ENCODE peak calls at places on chromosomes 12 and 14, in six cellular contexts. One of them, this sample, is unnamed.

GRCh38 chr14:87687338-87687876 is 305.6 kb downstream of the GALC start:
- DNase-seq in T follicular helper cell: no peak
- DNase-seq in heart right ventricle: no peak
- DNase-seq in nephron progenitor cell: no peak
- DNase-seq in effector CD4-positive, alpha-beta T cell: no peak
- DNase-seq in stimulated activated CD4-positive, alpha-beta T cell treated with anti-CD3 and anti-CD28 coated beads, Interleukin-1b, Interleukin-23, amount 100 ng/mL, for 1 hour: no peak
- DNase-seq in this sample: no peak

GRCh38 chr12:126069549-126070165 is 1004.4 kb downstream of the AACS start:
- DNase-seq in T follicular helper cell: no peak
- DNase-seq in heart right ventricle: no peak
- DNase-seq in nephron progenitor cell: peak; percentile 66
- DNase-seq in effector CD4-positive, alpha-beta T cell: no peak
- DNase-seq in stimulated activated CD4-positive, alpha-beta T cell treated with anti-CD3 and anti-CD28 coated beads, Interleukin-1b, Interleukin-23, amount 100 ng/mL, for 1 hour: peak; percentile 16
- DNase-seq in this sample: no peak

GRCh38 chr12:16955083-16955657 is 349.2 kb upstream of the LMO3 start:
- DNase-seq in T follicular helper cell: no peak
- DNase-seq in heart right ventricle: no peak
- DNase-seq in nephron progenitor cell: no peak
- DNase-seq in effector CD4-positive, alpha-beta T cell: no peak
- DNase-seq in stimulated activated CD4-positive, alpha-beta T cell treated with anti-CD3 and anti-CD28 coated beads, Interleukin-1b, Interleukin-23, amount 100 ng/mL, for 1 hour: no peak
- DNase-seq in this sample: no peak

GRCh38 chr14:103890836-103891666 is 37.2 kb upstream of the TDRD9 start:
- DNase-seq in T follicular helper cell: no peak
- DNase-seq in heart right ventricle: no peak
- DNase-seq in nephron progenitor cell: no peak
- DNase-seq in effector CD4-positive, alpha-beta T cell: no peak
- DNase-seq in stimulated activated CD4-positive, alpha-beta T cell treated with anti-CD3 and anti-CD28 coated beads, Interleukin-1b, Interleukin-23, amount 100 ng/mL, for 1 hour: no peak
- DNase-seq in this sample: no peak

GRCh38 chr14:31083781-31084180 is 57.6 kb upstream of the STRN3 start:
- DNase-seq in T follicular helper cell: no peak
- DNase-seq in heart right ventricle: no peak
- DNase-seq in nephron progenitor cell: no peak
- DNase-seq in effector CD4-positive, alpha-beta T cell: no peak
- DNase-seq in stimulated activated CD4-positive, alpha-beta T cell treated with anti-CD3 and anti-CD28 coated beads, Interleukin-1b, Interleukin-23, amount 100 ng/mL, for 1 hour: no peak
- DNase-seq in this sample: no peak

GRCh38 chr14:76201162-76201561 is 49.4 kb downstream of the GPATCH2L start:
- DNase-seq in T follicular helper cell: no peak
- DNase-seq in heart right ventricle: no peak
- DNase-seq in nephron progenitor cell: no peak
- DNase-seq in effector CD4-positive, alpha-beta T cell: no peak
- DNase-seq in stimulated activated CD4-positive, alpha-beta T cell treated with anti-CD3 and anti-CD28 coated beads, Interleukin-1b, Interleukin-23, amount 100 ng/mL, for 1 hour: no peak
- DNase-seq in this sample: no peak

GRCh38 chr14:21668377-21668776 is 5.2 kb downstream of the OR4E1 start:
- DNase-seq in T follicular helper cell: no peak
- DNase-seq in heart right ventricle: no peak
- DNase-seq in nephron progenitor cell: no peak
- DNase-seq in effector CD4-positive, alpha-beta T cell: no peak
- DNase-seq in stimulated activated CD4-positive, alpha-beta T cell treated with anti-CD3 and anti-CD28 coated beads, Interleukin-1b, Interleukin-23, amount 100 ng/mL, for 1 hour: no peak
- DNase-seq in this sample: no peak

GRCh38 chr14:104803916-104804371 is 3.0 kb downstream of the ZBTB42 start:
- DNase-seq in T follicular helper cell: no peak
- DNase-seq in heart right ventricle: no peak
- DNase-seq in nephron progenitor cell: no peak
- DNase-seq in effector CD4-positive, alpha-beta T cell: no peak
- DNase-seq in stimulated activated CD4-positive, alpha-beta T cell treated with anti-CD3 and anti-CD28 coated beads, Interleukin-1b, Interleukin-23, amount 100 ng/mL, for 1 hour: no peak
- DNase-seq in this sample: no peak

GRCh38 chr12:108174641-108175040 is 45.6 kb downstream of the WSCD2 start:
- DNase-seq in T follicular helper cell: no peak
- DNase-seq in heart right ventricle: no peak
- DNase-seq in nephron progenitor cell: no peak
- DNase-seq in effector CD4-positive, alpha-beta T cell: no peak
- DNase-seq in stimulated activated CD4-positive, alpha-beta T cell treated with anti-CD3 and anti-CD28 coated beads, Interleukin-1b, Interleukin-23, amount 100 ng/mL, for 1 hour: no peak
- DNase-seq in this sample: no peak

GRCh38 chr12:27382126-27382795 is 49.6 kb downstream of the BMAL2 start:
- DNase-seq in T follicular helper cell: no peak
- DNase-seq in heart right ventricle: no peak
- DNase-seq in nephron progenitor cell: no peak
- DNase-seq in effector CD4-positive, alpha-beta T cell: no peak
- DNase-seq in stimulated activated CD4-positive, alpha-beta T cell treated with anti-CD3 and anti-CD28 coated beads, Interleukin-1b, Interleukin-23, amount 100 ng/mL, for 1 hour: no peak
- DNase-seq in this sample: no peak

GRCh38 chr14:100955201-100955600 is 51.7 kb upstream of the RTL1 start:
- DNase-seq in T follicular helper cell: no peak
- DNase-seq in heart right ventricle: no peak
- DNase-seq in nephron progenitor cell: no peak
- DNase-seq in effector CD4-positive, alpha-beta T cell: no peak
- DNase-seq in stimulated activated CD4-positive, alpha-beta T cell treated with anti-CD3 and anti-CD28 coated beads, Interleukin-1b, Interleukin-23, amount 100 ng/mL, for 1 hour: no peak
- DNase-seq in this sample: no peak

GRCh38 chr14:103611215-103611614 is 17.8 kb upstream of the KLC1 start:
- DNase-seq in T follicular helper cell: no peak
- DNase-seq in heart right ventricle: no peak
- DNase-seq in nephron progenitor cell: no peak
- DNase-seq in effector CD4-positive, alpha-beta T cell: no peak
- DNase-seq in stimulated activated CD4-positive, alpha-beta T cell treated with anti-CD3 and anti-CD28 coated beads, Interleukin-1b, Interleukin-23, amount 100 ng/mL, for 1 hour: no peak
- DNase-seq in this sample: no peak

GRCh38 chr14:91405241-91405721 is 12.3 kb downstream of the CCDC88C start:
- DNase-seq in T follicular helper cell: peak; percentile 61
- DNase-seq in heart right ventricle: no peak
- DNase-seq in nephron progenitor cell: no peak
- DNase-seq in effector CD4-positive, alpha-beta T cell: peak; percentile 61
- DNase-seq in stimulated activated CD4-positive, alpha-beta T cell treated with anti-CD3 and anti-CD28 coated beads, Interleukin-1b, Interleukin-23, amount 100 ng/mL, for 1 hour: peak; percentile 48
- DNase-seq in this sample: peak; percentile 64

GRCh38 chr12:44774815-44775411 is 101.2 kb downstream of the NELL2 start:
- DNase-seq in T follicular helper cell: peak; percentile 42
- DNase-seq in heart right ventricle: no peak
- DNase-seq in nephron progenitor cell: peak; percentile 70
- DNase-seq in effector CD4-positive, alpha-beta T cell: peak; percentile 50
- DNase-seq in stimulated activated CD4-positive, alpha-beta T cell treated with anti-CD3 and anti-CD28 coated beads, Interleukin-1b, Interleukin-23, amount 100 ng/mL, for 1 hour: peak; percentile 45
- DNase-seq in this sample: peak; percentile 16